ENCODE peak calls at places on chromosomes 6 and 20, in seven cellular contexts. One of them, this sample, is unnamed.

GRCh38 chr6:32167154-32167760 is 2.9 kb downstream of the EGFL8 start:
- DNase-seq in stimulated activated CD8-positive, alpha-beta memory T cell treated with anti-CD3 and anti-CD28 coated beads, Interleukin-4, amount 100 ng/mL, for 1 hour: no peak
- DNase-seq in NCI-H1417: peak
- DNase-seq in CD8-positive, alpha-beta memory T cell: no peak
- DNase-seq in HCT116: no peak
- DNase-seq in HFFc6: no peak
- DNase-seq in activated CD4-positive, alpha-beta T cell treated with anti-CD3 and anti-CD28 coated beads, Interleukin-2, amount 50 U/mL, for 1 hour: no peak
- DNase-seq in this sample: no peak

GRCh38 chr6:149065658-149066556 is 251.6 kb upstream of the TAB2 start:
- DNase-seq in NCI-H1417: no peak
- DNase-seq in stimulated activated CD8-positive, alpha-beta memory T cell treated with anti-CD3 and anti-CD28 coated beads, Interleukin-4, amount 100 ng/mL, for 1 hour: no peak
- DNase-seq in HFFc6: no peak
- DNase-seq in activated CD4-positive, alpha-beta T cell treated with anti-CD3 and anti-CD28 coated beads, Interleukin-2, amount 50 U/mL, for 1 hour: peak
- DNase-seq in HCT116: no peak
- DNase-seq in CD8-positive, alpha-beta memory T cell: no peak
- DNase-seq in this sample: peak

GRCh38 chr20:51022227-51022802 is 592 bp downstream of the KCNG1 start:
- DNase-seq in HCT116: no peak
- DNase-seq in CD8-positive, alpha-beta memory T cell: no peak
- DNase-seq in stimulated activated CD8-positive, alpha-beta memory T cell treated with anti-CD3 and anti-CD28 coated beads, Interleukin-4, amount 100 ng/mL, for 1 hour: no peak
- DNase-seq in activated CD4-positive, alpha-beta T cell treated with anti-CD3 and anti-CD28 coated beads, Interleukin-2, amount 50 U/mL, for 1 hour: no peak
- DNase-seq in NCI-H1417: no peak
- DNase-seq in HFFc6: no peak
- DNase-seq in this sample: no peak

GRCh38 chr6:21935561-21936028 is 342.0 kb downstream of the SOX4 start:
- DNase-seq in NCI-H1417: no peak
- DNase-seq in stimulated activated CD8-positive, alpha-beta memory T cell treated with anti-CD3 and anti-CD28 coated beads, Interleukin-4, amount 100 ng/mL, for 1 hour: no peak
- DNase-seq in HFFc6: peak
- DNase-seq in HCT116: peak
- DNase-seq in activated CD4-positive, alpha-beta T cell treated with anti-CD3 and anti-CD28 coated beads, Interleukin-2, amount 50 U/mL, for 1 hour: no peak
- DNase-seq in CD8-positive, alpha-beta memory T cell: no peak
- DNase-seq in this sample: no peak

GRCh38 chr20:1632228-1632577 is 12.4 kb upstream of the SIRPB1 start:
- DNase-seq in CD8-positive, alpha-beta memory T cell: no peak
- DNase-seq in activated CD4-positive, alpha-beta T cell treated with anti-CD3 and anti-CD28 coated beads, Interleukin-2, amount 50 U/mL, for 1 hour: no peak
- DNase-seq in HFFc6: no peak
- DNase-seq in NCI-H1417: no peak
- DNase-seq in stimulated activated CD8-positive, alpha-beta memory T cell treated with anti-CD3 and anti-CD28 coated beads, Interleukin-4, amount 100 ng/mL, for 1 hour: no peak
- DNase-seq in HCT116: no peak
- DNase-seq in this sample: no peak

GRCh38 chr6:83868639-83869038 is 9.2 kb downstream of the CYB5R4 start:
- DNase-seq in NCI-H1417: no peak
- DNase-seq in CD8-positive, alpha-beta memory T cell: no peak
- DNase-seq in HCT116: no peak
- DNase-seq in activated CD4-positive, alpha-beta T cell treated with anti-CD3 and anti-CD28 coated beads, Interleukin-2, amount 50 U/mL, for 1 hour: no peak
- DNase-seq in HFFc6: peak
- DNase-seq in stimulated activated CD8-positive, alpha-beta memory T cell treated with anti-CD3 and anti-CD28 coated beads, Interleukin-4, amount 100 ng/mL, for 1 hour: no peak
- DNase-seq in this sample: no peak

GRCh38 chr20:14055127-14055742 is 59.9 kb downstream of the MACROD2 start:
- DNase-seq in stimulated activated CD8-positive, alpha-beta memory T cell treated with anti-CD3 and anti-CD28 coated beads, Interleukin-4, amount 100 ng/mL, for 1 hour: no peak
- DNase-seq in NCI-H1417: peak
- DNase-seq in activated CD4-positive, alpha-beta T cell treated with anti-CD3 and anti-CD28 coated beads, Interleukin-2, amount 50 U/mL, for 1 hour: no peak
- DNase-seq in HCT116: peak
- DNase-seq in CD8-positive, alpha-beta memory T cell: no peak
- DNase-seq in HFFc6: peak
- DNase-seq in this sample: no peak

GRCh38 chr6:109252261-109253041 is 129.8 kb downstream of the CD164 start:
- DNase-seq in activated CD4-positive, alpha-beta T cell treated with anti-CD3 and anti-CD28 coated beads, Interleukin-2, amount 50 U/mL, for 1 hour: no peak
- DNase-seq in HCT116: no peak
- DNase-seq in HFFc6: no peak
- DNase-seq in stimulated activated CD8-positive, alpha-beta memory T cell treated with anti-CD3 and anti-CD28 coated beads, Interleukin-4, amount 100 ng/mL, for 1 hour: no peak
- DNase-seq in CD8-positive, alpha-beta memory T cell: no peak
- DNase-seq in NCI-H1417: no peak
- DNase-seq in this sample: no peak

GRCh38 chr20:36132802-36133211 is 21.7 kb upstream of the EPB41L1 start:
- DNase-seq in HFFc6: no peak
- DNase-seq in stimulated activated CD8-positive, alpha-beta memory T cell treated with anti-CD3 and anti-CD28 coated beads, Interleukin-4, amount 100 ng/mL, for 1 hour: no peak
- DNase-seq in CD8-positive, alpha-beta memory T cell: no peak
- DNase-seq in NCI-H1417: no peak
- DNase-seq in activated CD4-positive, alpha-beta T cell treated with anti-CD3 and anti-CD28 coated beads, Interleukin-2, amount 50 U/mL, for 1 hour: no peak
- DNase-seq in HCT116: no peak
- DNase-seq in this sample: peak

GRCh38 chr6:42200035-42200434 is 5.3 kb upstream of the GUCA1B start:
- DNase-seq in stimulated activated CD8-positive, alpha-beta memory T cell treated with anti-CD3 and anti-CD28 coated beads, Interleukin-4, amount 100 ng/mL, for 1 hour: no peak
- DNase-seq in CD8-positive, alpha-beta memory T cell: no peak
- DNase-seq in HFFc6: peak
- DNase-seq in activated CD4-positive, alpha-beta T cell treated with anti-CD3 and anti-CD28 coated beads, Interleukin-2, amount 50 U/mL, for 1 hour: no peak
- DNase-seq in HCT116: no peak
- DNase-seq in NCI-H1417: no peak
- DNase-seq in this sample: no peak

GRCh38 chr6:62516287-62517152 is 230.5 kb upstream of the KHDRBS2 start:
- DNase-seq in HFFc6: no peak
- DNase-seq in NCI-H1417: no peak
- DNase-seq in stimulated activated CD8-positive, alpha-beta memory T cell treated with anti-CD3 and anti-CD28 coated beads, Interleukin-4, amount 100 ng/mL, for 1 hour: no peak
- DNase-seq in CD8-positive, alpha-beta memory T cell: no peak
- DNase-seq in activated CD4-positive, alpha-beta T cell treated with anti-CD3 and anti-CD28 coated beads, Interleukin-2, amount 50 U/mL, for 1 hour: no peak
- DNase-seq in HCT116: no peak
- DNase-seq in this sample: no peak

GRCh38 chr20:10134176-10134575 is 84.5 kb upstream of the SNAP25 start:
- DNase-seq in NCI-H1417: no peak
- DNase-seq in activated CD4-positive, alpha-beta T cell treated with anti-CD3 and anti-CD28 coated beads, Interleukin-2, amount 50 U/mL, for 1 hour: no peak
- DNase-seq in HFFc6: no peak
- DNase-seq in stimulated activated CD8-positive, alpha-beta memory T cell treated with anti-CD3 and anti-CD28 coated beads, Interleukin-4, amount 100 ng/mL, for 1 hour: no peak
- DNase-seq in HCT116: no peak
- DNase-seq in CD8-positive, alpha-beta memory T cell: no peak
- DNase-seq in this sample: no peak

GRCh38 chr6:24936641-24937317 is 1.0 kb upstream of the RIPOR2 start:
- DNase-seq in NCI-H1417: no peak
- DNase-seq in activated CD4-positive, alpha-beta T cell treated with anti-CD3 and anti-CD28 coated beads, Interleukin-2, amount 50 U/mL, for 1 hour: peak
- DNase-seq in CD8-positive, alpha-beta memory T cell: no peak
- DNase-seq in HCT116: no peak
- DNase-seq in HFFc6: no peak
- DNase-seq in stimulated activated CD8-positive, alpha-beta memory T cell treated with anti-CD3 and anti-CD28 coated beads, Interleukin-4, amount 100 ng/mL, for 1 hour: no peak
- DNase-seq in this sample: peak

GRCh38 chr20:36676701-36677421 is 30.9 kb upstream of the SLA2 start:
- DNase-seq in HFFc6: no peak
- DNase-seq in NCI-H1417: no peak
- DNase-seq in activated CD4-positive, alpha-beta T cell treated with anti-CD3 and anti-CD28 coated beads, Interleukin-2, amount 50 U/mL, for 1 hour: no peak
- DNase-seq in stimulated activated CD8-positive, alpha-beta memory T cell treated with anti-CD3 and anti-CD28 coated beads, Interleukin-4, amount 100 ng/mL, for 1 hour: no peak
- DNase-seq in HCT116: peak
- DNase-seq in CD8-positive, alpha-beta memory T cell: no peak
- DNase-seq in this sample: no peak

GRCh38 chr6:36196880-36197548 is 470 bp downstream of the BRPF3 start:
- DNase-seq in stimulated activated CD8-positive, alpha-beta memory T cell treated with anti-CD3 and anti-CD28 coated beads, Interleukin-4, amount 100 ng/mL, for 1 hour: peak
- DNase-seq in NCI-H1417: peak
- DNase-seq in CD8-positive, alpha-beta memory T cell: peak
- DNase-seq in HCT116: peak
- DNase-seq in activated CD4-positive, alpha-beta T cell treated with anti-CD3 and anti-CD28 coated beads, Interleukin-2, amount 50 U/mL, for 1 hour: peak
- DNase-seq in HFFc6: peak
- DNase-seq in this sample: peak

GRCh38 chr20:17807670-17808069 is 107.9 kb downstream of the BANF2 start:
- DNase-seq in HFFc6: peak
- DNase-seq in NCI-H1417: no peak
- DNase-seq in activated CD4-positive, alpha-beta T cell treated with anti-CD3 and anti-CD28 coated beads, Interleukin-2, amount 50 U/mL, for 1 hour: no peak
- DNase-seq in CD8-positive, alpha-beta memory T cell: no peak
- DNase-seq in HCT116: no peak
- DNase-seq in stimulated activated CD8-positive, alpha-beta memory T cell treated with anti-CD3 and anti-CD28 coated beads, Interleukin-4, amount 100 ng/mL, for 1 hour: no peak
- DNase-seq in this sample: no peak

GRCh38 chr6:166112580-166112979 is 55.1 kb downstream of the TBXT start:
- DNase-seq in HFFc6: peak
- DNase-seq in stimulated activated CD8-positive, alpha-beta memory T cell treated with anti-CD3 and anti-CD28 coated beads, Interleukin-4, amount 100 ng/mL, for 1 hour: no peak
- DNase-seq in CD8-positive, alpha-beta memory T cell: no peak
- DNase-seq in NCI-H1417: no peak
- DNase-seq in activated CD4-positive, alpha-beta T cell treated with anti-CD3 and anti-CD28 coated beads, Interleukin-2, amount 50 U/mL, for 1 hour: no peak
- DNase-seq in HCT116: no peak
- DNase-seq in this sample: no peak

GRCh38 chr6:37860226-37860839 is 40.8 kb downstream of the ZFAND3 start:
- DNase-seq in stimulated activated CD8-positive, alpha-beta memory T cell treated with anti-CD3 and anti-CD28 coated beads, Interleukin-4, amount 100 ng/mL, for 1 hour: no peak
- DNase-seq in NCI-H1417: no peak
- DNase-seq in CD8-positive, alpha-beta memory T cell: no peak
- DNase-seq in activated CD4-positive, alpha-beta T cell treated with anti-CD3 and anti-CD28 coated beads, Interleukin-2, amount 50 U/mL, for 1 hour: no peak
- DNase-seq in HFFc6: peak
- DNase-seq in HCT116: peak
- DNase-seq in this sample: no peak